ENCODE peak calls at places on chromosomes 12 and 14, in six cellular contexts. W is RWPE2; C is A549; S is Caki2; Z is CD8-positive, alpha-beta T cell; I is epithelial cell of proximal tubule. O is an unnamed sample.

GRCh38 chr12:115632323-115632722 is 645.2 kb downstream of the MED13L start:
- DNase-seq in W (no peak), C (no peak), S (peak), Z (no peak), I (no peak), O (peak)

GRCh38 chr12:111677186-111677585 is 8.6 kb downstream of the BRAP start:
- DNase-seq in W (no peak), C (no peak), S (no peak), Z (no peak), I (no peak), O (no peak)

GRCh38 chr12:57581802-57582201 is 9.2 kb upstream of the PIP4K2C start:
- DNase-seq in W (no peak), C (no peak), S (no peak), Z (no peak), I (no peak), O (no peak)

GRCh38 chr12:108128221-108129016 is 669 bp upstream of the WSCD2 start:
- DNase-seq in W (no peak), C (no peak), S (no peak), Z (no peak), I (no peak), O (no peak)

GRCh38 chr14:68222154-68222553 is 402.6 kb downstream of the RAD51B start:
- DNase-seq in W (no peak), C (no peak), S (no peak), Z (no peak), I (no peak), O (no peak)

GRCh38 chr14:98290596-98290995 is 981.4 kb downstream of the BCL11B start:
- DNase-seq in W (no peak), C (no peak), S (no peak), Z (no peak), I (no peak), O (peak)

GRCh38 chr14:94161979-94162378 is 12.1 kb upstream of the PPP4R4 start:
- DNase-seq in W (no peak), C (no peak), S (no peak), Z (no peak), I (no peak), O (no peak)

GRCh38 chr14:54000341-54000811 is 43.8 kb upstream of the BMP4 start:
- DNase-seq in W (no peak), C (peak), S (peak), Z (no peak), I (no peak), O (no peak)

GRCh38 chr12:73902270-73902669 is 635.4 kb upstream of the ATXN7L3B start:
- DNase-seq in W (no peak), C (peak), S (peak), Z (no peak), I (peak), O (peak)

GRCh38 chr14:76695263-76695920 is 65.9 kb upstream of the VASH1 start:
- DNase-seq in W (no peak), C (no peak), S (no peak), Z (no peak), I (no peak), O (no peak)

GRCh38 chr14:73714656-73715081 is 485 bp upstream of the PNMA1 start:
- DNase-seq in W (no peak), C (no peak), S (peak), Z (no peak), I (no peak), O (peak)

GRCh38 chr14:36517242-36518030 is 2.6 kb downstream of the NKX2-1 start:
- DNase-seq in W (peak), C (no peak), S (no peak), Z (no peak), I (no peak), O (no peak)

GRCh38 chr12:68871899-68872298 is 61.1 kb downstream of the CPM start:
- DNase-seq in W (no peak), C (peak), S (no peak), Z (no peak), I (no peak), O (peak)

GRCh38 chr14:102591372-102591943 is 991 bp upstream of the RCOR1 start:
- DNase-seq in W (no peak), C (peak), S (peak), Z (no peak), I (no peak), O (no peak)

GRCh38 chr12:57019983-57020719 is 3.8 kb upstream of the TAC3 start:
- DNase-seq in W (no peak), C (no peak), S (no peak), Z (no peak), I (no peak), O (peak)

GRCh38 chr14:81137316-81137715 is 83.4 kb downstream of the GTF2A1 start:
- DNase-seq in W (no peak), C (peak), S (peak), Z (no peak), I (peak), O (peak)

GRCh38 chr14:61483477-61483876 is 162.1 kb downstream of the PRKCH start:
- DNase-seq in W (no peak), C (no peak), S (no peak), Z (no peak), I (no peak), O (no peak)

GRCh38 chr12:49671051-49671765 is 36.0 kb downstream of the FMNL3 start:
- DNase-seq in W (no peak), C (no peak), S (no peak), Z (peak), I (no peak), O (peak)

GRCh38 chr12:87238466-87238865 is 790.7 kb downstream of the C12orf50 start:
- DNase-seq in W (no peak), C (no peak), S (no peak), Z (no peak), I (no peak), O (no peak)

GRCh38 chr12:72346331-72346944 is 74.3 kb downstream of the TRHDE start:
- DNase-seq in W (no peak), C (peak), S (peak), Z (no peak), I (peak), O (peak)

GRCh38 chr12:48901278-48901677 is 24.0 kb downstream of the FKBP11 start:
- DNase-seq in W (no peak), C (no peak), S (no peak), Z (no peak), I (no peak), O (peak)

GRCh38 chr12:24780969-24781368 is 167.9 kb downstream of the BCAT1 start:
- DNase-seq in W (no peak), C (no peak), S (peak), Z (no peak), I (no peak), O (peak)

GRCh38 chr12:93377252-93377542 is 528 bp upstream of the NUDT4 start:
- DNase-seq in W (no peak), C (no peak), S (peak), Z (no peak), I (no peak), O (no peak)

GRCh38 chr14:22084393-22085281 is 411.0 kb upstream of the OR4E1 start:
- DNase-seq in W (no peak), C (peak), S (peak), Z (no peak), I (peak), O (peak)

O was measured in bronchial epithelial cell.